ENCODE peak calls at places on chromosome 7, in six cellular contexts. One of them, this sample, is unnamed.

GRCh38 chr7:142579946-142580345 is 169.3 kb upstream of the PRSS1 start:
- DNase-seq in stimulated activated CD8-positive, alpha-beta memory T cell treated with anti-CD3 and anti-CD28 coated beads, Interleukin-4, amount 100 ng/mL, for 4 hours: no peak
- DNase-seq in cardiac fibroblast: no peak
- DNase-seq in kidney tubule cell: peak; percentile 66
- DNase-seq in activated T-cell treated with anti-CD3 and anti-CD28 coated beads, Interleukin-2, amount 50 U/mL, for 72 hours: no peak
- DNase-seq in cerebellum: no peak
- DNase-seq in this sample: no peak

GRCh38 chr7:27095050-27095896 is 527 bp downstream of the HOXA1 start:
- DNase-seq in stimulated activated CD8-positive, alpha-beta memory T cell treated with anti-CD3 and anti-CD28 coated beads, Interleukin-4, amount 100 ng/mL, for 4 hours: no peak
- DNase-seq in cardiac fibroblast: no peak
- DNase-seq in kidney tubule cell: no peak
- DNase-seq in activated T-cell treated with anti-CD3 and anti-CD28 coated beads, Interleukin-2, amount 50 U/mL, for 72 hours: peak; percentile 43
- DNase-seq in cerebellum: no peak
- DNase-seq in this sample: no peak

GRCh38 chr7:106217089-106217542 is 67.7 kb downstream of the NAMPT start:
- DNase-seq in stimulated activated CD8-positive, alpha-beta memory T cell treated with anti-CD3 and anti-CD28 coated beads, Interleukin-4, amount 100 ng/mL, for 4 hours: no peak
- DNase-seq in cardiac fibroblast: peak; percentile 98
- DNase-seq in kidney tubule cell: peak; percentile 69
- DNase-seq in activated T-cell treated with anti-CD3 and anti-CD28 coated beads, Interleukin-2, amount 50 U/mL, for 72 hours: no peak
- DNase-seq in cerebellum: no peak
- DNase-seq in this sample: no peak

GRCh38 chr7:136685506-136685905 is 182.9 kb upstream of the CHRM2 start:
- DNase-seq in stimulated activated CD8-positive, alpha-beta memory T cell treated with anti-CD3 and anti-CD28 coated beads, Interleukin-4, amount 100 ng/mL, for 4 hours: no peak
- DNase-seq in cardiac fibroblast: no peak
- DNase-seq in kidney tubule cell: no peak
- DNase-seq in activated T-cell treated with anti-CD3 and anti-CD28 coated beads, Interleukin-2, amount 50 U/mL, for 72 hours: no peak
- DNase-seq in cerebellum: no peak
- DNase-seq in this sample: no peak

GRCh38 chr7:112654322-112655216 is 135.6 kb downstream of the TMEM168 start:
- DNase-seq in stimulated activated CD8-positive, alpha-beta memory T cell treated with anti-CD3 and anti-CD28 coated beads, Interleukin-4, amount 100 ng/mL, for 4 hours: no peak
- DNase-seq in cardiac fibroblast: peak; percentile 32
- DNase-seq in kidney tubule cell: peak; percentile 14
- DNase-seq in activated T-cell treated with anti-CD3 and anti-CD28 coated beads, Interleukin-2, amount 50 U/mL, for 72 hours: no peak
- DNase-seq in cerebellum: no peak
- DNase-seq in this sample: no peak

GRCh38 chr7:80520199-80520598 is 8.3 kb upstream of the GNAT3 start:
- DNase-seq in stimulated activated CD8-positive, alpha-beta memory T cell treated with anti-CD3 and anti-CD28 coated beads, Interleukin-4, amount 100 ng/mL, for 4 hours: no peak
- DNase-seq in cardiac fibroblast: no peak
- DNase-seq in kidney tubule cell: peak; percentile 10
- DNase-seq in activated T-cell treated with anti-CD3 and anti-CD28 coated beads, Interleukin-2, amount 50 U/mL, for 72 hours: no peak
- DNase-seq in cerebellum: no peak
- DNase-seq in this sample: no peak

GRCh38 chr7:45177801-45178200 is 20.2 kb downstream of the RAMP3 start:
- DNase-seq in stimulated activated CD8-positive, alpha-beta memory T cell treated with anti-CD3 and anti-CD28 coated beads, Interleukin-4, amount 100 ng/mL, for 4 hours: no peak
- DNase-seq in cardiac fibroblast: no peak
- DNase-seq in kidney tubule cell: no peak
- DNase-seq in activated T-cell treated with anti-CD3 and anti-CD28 coated beads, Interleukin-2, amount 50 U/mL, for 72 hours: no peak
- DNase-seq in cerebellum: no peak
- DNase-seq in this sample: no peak

GRCh38 chr7:22066484-22066883 is 120.8 kb upstream of the CDCA7L start:
- DNase-seq in stimulated activated CD8-positive, alpha-beta memory T cell treated with anti-CD3 and anti-CD28 coated beads, Interleukin-4, amount 100 ng/mL, for 4 hours: no peak
- DNase-seq in cardiac fibroblast: no peak
- DNase-seq in kidney tubule cell: no peak
- DNase-seq in activated T-cell treated with anti-CD3 and anti-CD28 coated beads, Interleukin-2, amount 50 U/mL, for 72 hours: no peak
- DNase-seq in cerebellum: no peak
- DNase-seq in this sample: no peak

GRCh38 chr7:45116048-45116447 is 4.6 kb upstream of the TBRG4 start:
- DNase-seq in stimulated activated CD8-positive, alpha-beta memory T cell treated with anti-CD3 and anti-CD28 coated beads, Interleukin-4, amount 100 ng/mL, for 4 hours: no peak
- DNase-seq in cardiac fibroblast: no peak
- DNase-seq in kidney tubule cell: no peak
- DNase-seq in activated T-cell treated with anti-CD3 and anti-CD28 coated beads, Interleukin-2, amount 50 U/mL, for 72 hours: no peak
- DNase-seq in cerebellum: no peak
- DNase-seq in this sample: no peak

GRCh38 chr7:135197906-135198655 is 13.2 kb downstream of the WDR91 start:
- DNase-seq in stimulated activated CD8-positive, alpha-beta memory T cell treated with anti-CD3 and anti-CD28 coated beads, Interleukin-4, amount 100 ng/mL, for 4 hours: no peak
- DNase-seq in cardiac fibroblast: no peak
- DNase-seq in kidney tubule cell: no peak
- DNase-seq in activated T-cell treated with anti-CD3 and anti-CD28 coated beads, Interleukin-2, amount 50 U/mL, for 72 hours: no peak
- DNase-seq in cerebellum: no peak
- DNase-seq in this sample: no peak

GRCh38 chr7:92833766-92834605 is 2.4 kb downstream of the CDK6 start:
- DNase-seq in stimulated activated CD8-positive, alpha-beta memory T cell treated with anti-CD3 and anti-CD28 coated beads, Interleukin-4, amount 100 ng/mL, for 4 hours: peak; percentile 53
- DNase-seq in cardiac fibroblast: peak; percentile 85
- DNase-seq in kidney tubule cell: peak; percentile 84
- DNase-seq in activated T-cell treated with anti-CD3 and anti-CD28 coated beads, Interleukin-2, amount 50 U/mL, for 72 hours: peak; percentile 87
- DNase-seq in cerebellum: peak; percentile 37
- DNase-seq in this sample: peak; percentile 91

GRCh38 chr7:112448376-112448775 is 1.9 kb upstream of the IFRD1 start:
- DNase-seq in stimulated activated CD8-positive, alpha-beta memory T cell treated with anti-CD3 and anti-CD28 coated beads, Interleukin-4, amount 100 ng/mL, for 4 hours: no peak
- DNase-seq in cardiac fibroblast: no peak
- DNase-seq in kidney tubule cell: no peak
- DNase-seq in activated T-cell treated with anti-CD3 and anti-CD28 coated beads, Interleukin-2, amount 50 U/mL, for 72 hours: no peak
- DNase-seq in cerebellum: no peak
- DNase-seq in this sample: no peak

GRCh38 chr7:44196450-44196872 is 4.3 kb upstream of the YKT6 start:
- DNase-seq in stimulated activated CD8-positive, alpha-beta memory T cell treated with anti-CD3 and anti-CD28 coated beads, Interleukin-4, amount 100 ng/mL, for 4 hours: no peak
- DNase-seq in cardiac fibroblast: peak; percentile 73
- DNase-seq in kidney tubule cell: peak; percentile 60
- DNase-seq in activated T-cell treated with anti-CD3 and anti-CD28 coated beads, Interleukin-2, amount 50 U/mL, for 72 hours: peak; percentile 35
- DNase-seq in cerebellum: peak; percentile 72
- DNase-seq in this sample: peak; percentile 67

GRCh38 chr7:129865093-129865931 is 87.4 kb downstream of the UBE2H start:
- DNase-seq in stimulated activated CD8-positive, alpha-beta memory T cell treated with anti-CD3 and anti-CD28 coated beads, Interleukin-4, amount 100 ng/mL, for 4 hours: no peak
- DNase-seq in cardiac fibroblast: no peak
- DNase-seq in kidney tubule cell: peak; percentile 60
- DNase-seq in activated T-cell treated with anti-CD3 and anti-CD28 coated beads, Interleukin-2, amount 50 U/mL, for 72 hours: no peak
- DNase-seq in cerebellum: no peak
- DNase-seq in this sample: no peak

GRCh38 chr7:21422747-21423146 is 5.1 kb upstream of the SP4 start:
- DNase-seq in stimulated activated CD8-positive, alpha-beta memory T cell treated with anti-CD3 and anti-CD28 coated beads, Interleukin-4, amount 100 ng/mL, for 4 hours: no peak
- DNase-seq in cardiac fibroblast: no peak
- DNase-seq in kidney tubule cell: no peak
- DNase-seq in activated T-cell treated with anti-CD3 and anti-CD28 coated beads, Interleukin-2, amount 50 U/mL, for 72 hours: no peak
- DNase-seq in cerebellum: no peak
- DNase-seq in this sample: no peak

GRCh38 chr7:105689093-105689819 is 108.0 kb upstream of the EFCAB10 start:
- DNase-seq in stimulated activated CD8-positive, alpha-beta memory T cell treated with anti-CD3 and anti-CD28 coated beads, Interleukin-4, amount 100 ng/mL, for 4 hours: no peak
- DNase-seq in cardiac fibroblast: no peak
- DNase-seq in kidney tubule cell: no peak
- DNase-seq in activated T-cell treated with anti-CD3 and anti-CD28 coated beads, Interleukin-2, amount 50 U/mL, for 72 hours: no peak
- DNase-seq in cerebellum: no peak
- DNase-seq in this sample: no peak

GRCh38 chr7:132251327-132251659 is 325.0 kb downstream of the PLXNA4 start:
- DNase-seq in stimulated activated CD8-positive, alpha-beta memory T cell treated with anti-CD3 and anti-CD28 coated beads, Interleukin-4, amount 100 ng/mL, for 4 hours: no peak
- DNase-seq in cardiac fibroblast: peak; percentile 44
- DNase-seq in kidney tubule cell: peak; percentile 46
- DNase-seq in activated T-cell treated with anti-CD3 and anti-CD28 coated beads, Interleukin-2, amount 50 U/mL, for 72 hours: no peak
- DNase-seq in cerebellum: peak; percentile 85
- DNase-seq in this sample: no peak

GRCh38 chr7:13829231-13829630 is 160.2 kb downstream of the ETV1 start:
- DNase-seq in stimulated activated CD8-positive, alpha-beta memory T cell treated with anti-CD3 and anti-CD28 coated beads, Interleukin-4, amount 100 ng/mL, for 4 hours: no peak
- DNase-seq in cardiac fibroblast: no peak
- DNase-seq in kidney tubule cell: no peak
- DNase-seq in activated T-cell treated with anti-CD3 and anti-CD28 coated beads, Interleukin-2, amount 50 U/mL, for 72 hours: no peak
- DNase-seq in cerebellum: no peak
- DNase-seq in this sample: no peak

GRCh38 chr7:152336754-152337368 is 98.9 kb downstream of the KMT2C start:
- DNase-seq in stimulated activated CD8-positive, alpha-beta memory T cell treated with anti-CD3 and anti-CD28 coated beads, Interleukin-4, amount 100 ng/mL, for 4 hours: no peak
- DNase-seq in cardiac fibroblast: peak; percentile 40
- DNase-seq in kidney tubule cell: peak; percentile 58
- DNase-seq in activated T-cell treated with anti-CD3 and anti-CD28 coated beads, Interleukin-2, amount 50 U/mL, for 72 hours: peak; percentile 4
- DNase-seq in cerebellum: peak; percentile 15
- DNase-seq in this sample: peak; percentile 13

GRCh38 chr7:92729172-92729571 is 107.2 kb downstream of the CDK6 start:
- DNase-seq in stimulated activated CD8-positive, alpha-beta memory T cell treated with anti-CD3 and anti-CD28 coated beads, Interleukin-4, amount 100 ng/mL, for 4 hours: no peak
- DNase-seq in cardiac fibroblast: peak; percentile 13
- DNase-seq in kidney tubule cell: no peak
- DNase-seq in activated T-cell treated with anti-CD3 and anti-CD28 coated beads, Interleukin-2, amount 50 U/mL, for 72 hours: no peak
- DNase-seq in cerebellum: no peak
- DNase-seq in this sample: no peak

GRCh38 chr7:44617225-44617885 is 10.9 kb downstream of the OGDH start:
- DNase-seq in stimulated activated CD8-positive, alpha-beta memory T cell treated with anti-CD3 and anti-CD28 coated beads, Interleukin-4, amount 100 ng/mL, for 4 hours: no peak
- DNase-seq in cardiac fibroblast: peak; percentile 36
- DNase-seq in kidney tubule cell: peak; percentile 65
- DNase-seq in activated T-cell treated with anti-CD3 and anti-CD28 coated beads, Interleukin-2, amount 50 U/mL, for 72 hours: peak; percentile 54
- DNase-seq in cerebellum: no peak
- DNase-seq in this sample: no peak

GRCh38 chr7:156778668-156779067 is 114.3 kb downstream of the LMBR1 start:
- DNase-seq in stimulated activated CD8-positive, alpha-beta memory T cell treated with anti-CD3 and anti-CD28 coated beads, Interleukin-4, amount 100 ng/mL, for 4 hours: no peak
- DNase-seq in cardiac fibroblast: no peak
- DNase-seq in kidney tubule cell: no peak
- DNase-seq in activated T-cell treated with anti-CD3 and anti-CD28 coated beads, Interleukin-2, amount 50 U/mL, for 72 hours: no peak
- DNase-seq in cerebellum: no peak
- DNase-seq in this sample: no peak

GRCh38 chr7:8783229-8783628 is 349.8 kb downstream of the NXPH1 start:
- DNase-seq in stimulated activated CD8-positive, alpha-beta memory T cell treated with anti-CD3 and anti-CD28 coated beads, Interleukin-4, amount 100 ng/mL, for 4 hours: no peak
- DNase-seq in cardiac fibroblast: no peak
- DNase-seq in kidney tubule cell: no peak
- DNase-seq in activated T-cell treated with anti-CD3 and anti-CD28 coated beads, Interleukin-2, amount 50 U/mL, for 72 hours: no peak
- DNase-seq in cerebellum: no peak
- DNase-seq in this sample: no peak

GRCh38 chr7:4809091-4809591 is 33.7 kb downstream of the AP5Z1 start:
- DNase-seq in stimulated activated CD8-positive, alpha-beta memory T cell treated with anti-CD3 and anti-CD28 coated beads, Interleukin-4, amount 100 ng/mL, for 4 hours: no peak
- DNase-seq in cardiac fibroblast: no peak
- DNase-seq in kidney tubule cell: no peak
- DNase-seq in activated T-cell treated with anti-CD3 and anti-CD28 coated beads, Interleukin-2, amount 50 U/mL, for 72 hours: peak; percentile 29
- DNase-seq in cerebellum: no peak
- DNase-seq in this sample: no peak

GRCh38 chr7:47326808-47327207 is 255.1 kb downstream of the TNS3 start:
- DNase-seq in stimulated activated CD8-positive, alpha-beta memory T cell treated with anti-CD3 and anti-CD28 coated beads, Interleukin-4, amount 100 ng/mL, for 4 hours: no peak
- DNase-seq in cardiac fibroblast: peak; percentile 81
- DNase-seq in kidney tubule cell: no peak
- DNase-seq in activated T-cell treated with anti-CD3 and anti-CD28 coated beads, Interleukin-2, amount 50 U/mL, for 72 hours: no peak
- DNase-seq in cerebellum: no peak
- DNase-seq in this sample: no peak

GRCh38 chr7:16905300-16906044 is 23.7 kb upstream of the AGR3 start:
- DNase-seq in stimulated activated CD8-positive, alpha-beta memory T cell treated with anti-CD3 and anti-CD28 coated beads, Interleukin-4, amount 100 ng/mL, for 4 hours: no peak
- DNase-seq in cardiac fibroblast: peak; percentile 45
- DNase-seq in kidney tubule cell: peak; percentile 33
- DNase-seq in activated T-cell treated with anti-CD3 and anti-CD28 coated beads, Interleukin-2, amount 50 U/mL, for 72 hours: no peak
- DNase-seq in cerebellum: no peak
- DNase-seq in this sample: no peak

GRCh38 chr7:139720705-139721231 is 57.0 kb downstream of the HIPK2 start:
- DNase-seq in stimulated activated CD8-positive, alpha-beta memory T cell treated with anti-CD3 and anti-CD28 coated beads, Interleukin-4, amount 100 ng/mL, for 4 hours: no peak
- DNase-seq in cardiac fibroblast: peak; percentile 32
- DNase-seq in kidney tubule cell: peak; percentile 62
- DNase-seq in activated T-cell treated with anti-CD3 and anti-CD28 coated beads, Interleukin-2, amount 50 U/mL, for 72 hours: peak; percentile 15
- DNase-seq in cerebellum: no peak
- DNase-seq in this sample: no peak

GRCh38 chr7:66150471-66150870 is 35.8 kb downstream of the CRCP start:
- DNase-seq in stimulated activated CD8-positive, alpha-beta memory T cell treated with anti-CD3 and anti-CD28 coated beads, Interleukin-4, amount 100 ng/mL, for 4 hours: no peak
- DNase-seq in cardiac fibroblast: peak; percentile 90
- DNase-seq in kidney tubule cell: no peak
- DNase-seq in activated T-cell treated with anti-CD3 and anti-CD28 coated beads, Interleukin-2, amount 50 U/mL, for 72 hours: no peak
- DNase-seq in cerebellum: no peak
- DNase-seq in this sample: no peak

GRCh38 chr7:131819891-131820290 is 263.5 kb upstream of the PODXL start:
- DNase-seq in stimulated activated CD8-positive, alpha-beta memory T cell treated with anti-CD3 and anti-CD28 coated beads, Interleukin-4, amount 100 ng/mL, for 4 hours: no peak
- DNase-seq in cardiac fibroblast: no peak
- DNase-seq in kidney tubule cell: no peak
- DNase-seq in activated T-cell treated with anti-CD3 and anti-CD28 coated beads, Interleukin-2, amount 50 U/mL, for 72 hours: no peak
- DNase-seq in cerebellum: no peak
- DNase-seq in this sample: no peak

GRCh38 chr7:115825736-115826135 is 204.8 kb downstream of the TFEC start:
- DNase-seq in stimulated activated CD8-positive, alpha-beta memory T cell treated with anti-CD3 and anti-CD28 coated beads, Interleukin-4, amount 100 ng/mL, for 4 hours: no peak
- DNase-seq in cardiac fibroblast: no peak
- DNase-seq in kidney tubule cell: no peak
- DNase-seq in activated T-cell treated with anti-CD3 and anti-CD28 coated beads, Interleukin-2, amount 50 U/mL, for 72 hours: no peak
- DNase-seq in cerebellum: no peak
- DNase-seq in this sample: no peak

GRCh38 chr7:158160199-158160598 is 427.4 kb downstream of the PTPRN2 start:
- DNase-seq in stimulated activated CD8-positive, alpha-beta memory T cell treated with anti-CD3 and anti-CD28 coated beads, Interleukin-4, amount 100 ng/mL, for 4 hours: no peak
- DNase-seq in cardiac fibroblast: no peak
- DNase-seq in kidney tubule cell: no peak
- DNase-seq in activated T-cell treated with anti-CD3 and anti-CD28 coated beads, Interleukin-2, amount 50 U/mL, for 72 hours: no peak
- DNase-seq in cerebellum: no peak
- DNase-seq in this sample: no peak